ENCODE peak calls at places on chromosome 15, in six cellular contexts. One of them, this sample, is unnamed.

GRCh38 chr15:65077981-65078352 is 1.4 kb downstream of the KBTBD13 start:
- DNase-seq in fibroblast of the aortic adventitia: peak
- DNase-seq in upper lobe of right lung: peak
- DNase-seq in Caco-2: no peak
- DNase-seq in GM23338: peak
- DNase-seq in AG04450: no peak
- DNase-seq in this sample: no peak

GRCh38 chr15:70376929-70377691 is 279.4 kb upstream of the TLE3 start:
- DNase-seq in fibroblast of the aortic adventitia: peak
- DNase-seq in upper lobe of right lung: peak
- DNase-seq in Caco-2: no peak
- DNase-seq in GM23338: peak
- DNase-seq in AG04450: no peak
- DNase-seq in this sample: no peak

GRCh38 chr15:70566047-70566835 is 197.1 kb downstream of the UACA start:
- DNase-seq in fibroblast of the aortic adventitia: no peak
- DNase-seq in upper lobe of right lung: no peak
- DNase-seq in Caco-2: no peak
- DNase-seq in GM23338: peak
- DNase-seq in AG04450: no peak
- DNase-seq in this sample: no peak

GRCh38 chr15:84953726-84954125 is 27.9 kb upstream of the PDE8A start:
- DNase-seq in fibroblast of the aortic adventitia: no peak
- DNase-seq in upper lobe of right lung: no peak
- DNase-seq in Caco-2: no peak
- DNase-seq in GM23338: no peak
- DNase-seq in AG04450: no peak
- DNase-seq in this sample: no peak

GRCh38 chr15:76183906-76184639 is 124.3 kb downstream of the TMEM266 start:
- DNase-seq in fibroblast of the aortic adventitia: no peak
- DNase-seq in upper lobe of right lung: no peak
- DNase-seq in Caco-2: no peak
- DNase-seq in GM23338: no peak
- DNase-seq in AG04450: no peak
- DNase-seq in this sample: no peak

GRCh38 chr15:98889930-98890695 is 117.5 kb downstream of the PGPEP1L start:
- DNase-seq in fibroblast of the aortic adventitia: peak
- DNase-seq in upper lobe of right lung: no peak
- DNase-seq in Caco-2: no peak
- DNase-seq in GM23338: no peak
- DNase-seq in AG04450: peak
- DNase-seq in this sample: peak

GRCh38 chr15:101710806-101711205 is 13.5 kb downstream of the TARS3 start:
- DNase-seq in fibroblast of the aortic adventitia: peak
- DNase-seq in upper lobe of right lung: no peak
- DNase-seq in Caco-2: peak
- DNase-seq in GM23338: peak
- DNase-seq in AG04450: peak
- DNase-seq in this sample: peak

GRCh38 chr15:43067717-43068461 is 37.9 kb downstream of the UBR1 start:
- DNase-seq in fibroblast of the aortic adventitia: peak
- DNase-seq in upper lobe of right lung: no peak
- DNase-seq in Caco-2: no peak
- DNase-seq in GM23338: peak
- DNase-seq in AG04450: no peak
- DNase-seq in this sample: no peak

GRCh38 chr15:101258238-101259144 is 6.6 kb upstream of the CHSY1 start:
- DNase-seq in fibroblast of the aortic adventitia: peak
- DNase-seq in upper lobe of right lung: no peak
- DNase-seq in Caco-2: peak
- DNase-seq in GM23338: peak
- DNase-seq in AG04450: no peak
- DNase-seq in this sample: peak

GRCh38 chr15:79418693-79419279 is 13.3 kb upstream of the MINAR1 start:
- DNase-seq in fibroblast of the aortic adventitia: no peak
- DNase-seq in upper lobe of right lung: no peak
- DNase-seq in Caco-2: no peak
- DNase-seq in GM23338: peak
- DNase-seq in AG04450: no peak
- DNase-seq in this sample: no peak

GRCh38 chr15:70788114-70789049 is 25.0 kb upstream of the UACA start:
- DNase-seq in fibroblast of the aortic adventitia: peak
- DNase-seq in upper lobe of right lung: no peak
- DNase-seq in Caco-2: peak
- DNase-seq in GM23338: no peak
- DNase-seq in AG04450: no peak
- DNase-seq in this sample: peak

GRCh38 chr15:78334845-78335244 is 5.3 kb upstream of the CRABP1 start:
- DNase-seq in fibroblast of the aortic adventitia: no peak
- DNase-seq in upper lobe of right lung: no peak
- DNase-seq in Caco-2: no peak
- DNase-seq in GM23338: no peak
- DNase-seq in AG04450: no peak
- DNase-seq in this sample: no peak

GRCh38 chr15:33860749-33861148 is 107.5 kb upstream of the CHRM5 start:
- DNase-seq in fibroblast of the aortic adventitia: peak
- DNase-seq in upper lobe of right lung: no peak
- DNase-seq in Caco-2: no peak
- DNase-seq in GM23338: no peak
- DNase-seq in AG04450: no peak
- DNase-seq in this sample: peak

GRCh38 chr15:85974348-85974705 is 105.3 kb upstream of the AGBL1 start:
- DNase-seq in fibroblast of the aortic adventitia: no peak
- DNase-seq in upper lobe of right lung: no peak
- DNase-seq in Caco-2: no peak
- DNase-seq in GM23338: no peak
- DNase-seq in AG04450: no peak
- DNase-seq in this sample: no peak

GRCh38 chr15:68614621-68615035 is 35.8 kb downstream of the CORO2B start:
- DNase-seq in fibroblast of the aortic adventitia: no peak
- DNase-seq in upper lobe of right lung: no peak
- DNase-seq in Caco-2: no peak
- DNase-seq in GM23338: peak
- DNase-seq in AG04450: no peak
- DNase-seq in this sample: no peak

GRCh38 chr15:93359037-93359779 is 270.2 kb upstream of the RGMA start:
- DNase-seq in fibroblast of the aortic adventitia: no peak
- DNase-seq in upper lobe of right lung: no peak
- DNase-seq in Caco-2: peak
- DNase-seq in GM23338: no peak
- DNase-seq in AG04450: no peak
- DNase-seq in this sample: no peak

GRCh38 chr15:34795267-34796081 is at the start of gene ACTC1:
- DNase-seq in fibroblast of the aortic adventitia: peak
- DNase-seq in upper lobe of right lung: peak
- DNase-seq in Caco-2: peak
- DNase-seq in GM23338: peak
- DNase-seq in AG04450: no peak
- DNase-seq in this sample: no peak

GRCh38 chr15:68211656-68212320 is 6.7 kb upstream of the CALML4 start:
- DNase-seq in fibroblast of the aortic adventitia: no peak
- DNase-seq in upper lobe of right lung: no peak
- DNase-seq in Caco-2: no peak
- DNase-seq in GM23338: no peak
- DNase-seq in AG04450: no peak
- DNase-seq in this sample: no peak

GRCh38 chr15:68432665-68433064 is 702 bp upstream of the ITGA11 start:
- DNase-seq in fibroblast of the aortic adventitia: no peak
- DNase-seq in upper lobe of right lung: no peak
- DNase-seq in Caco-2: no peak
- DNase-seq in GM23338: no peak
- DNase-seq in AG04450: no peak
- DNase-seq in this sample: no peak

GRCh38 chr15:62415498-62415897 is 250.4 kb upstream of the C2CD4B start:
- DNase-seq in fibroblast of the aortic adventitia: no peak
- DNase-seq in upper lobe of right lung: no peak
- DNase-seq in Caco-2: no peak
- DNase-seq in GM23338: no peak
- DNase-seq in AG04450: no peak
- DNase-seq in this sample: no peak

GRCh38 chr15:72796210-72796514 is 12.6 kb upstream of the ADPGK start:
- DNase-seq in fibroblast of the aortic adventitia: no peak
- DNase-seq in upper lobe of right lung: no peak
- DNase-seq in Caco-2: peak
- DNase-seq in GM23338: no peak
- DNase-seq in AG04450: no peak
- DNase-seq in this sample: no peak

GRCh38 chr15:50248994-50249586 is 16.4 kb downstream of the HDC start:
- DNase-seq in fibroblast of the aortic adventitia: peak
- DNase-seq in upper lobe of right lung: no peak
- DNase-seq in Caco-2: no peak
- DNase-seq in GM23338: no peak
- DNase-seq in AG04450: no peak
- DNase-seq in this sample: no peak

GRCh38 chr15:70387086-70387485 is 289.4 kb upstream of the TLE3 start:
- DNase-seq in fibroblast of the aortic adventitia: no peak
- DNase-seq in upper lobe of right lung: no peak
- DNase-seq in Caco-2: no peak
- DNase-seq in GM23338: no peak
- DNase-seq in AG04450: no peak
- DNase-seq in this sample: no peak

GRCh38 chr15:51969728-51970127 is 1.9 kb downstream of the LEO1 start:
- DNase-seq in fibroblast of the aortic adventitia: no peak
- DNase-seq in upper lobe of right lung: no peak
- DNase-seq in Caco-2: no peak
- DNase-seq in GM23338: no peak
- DNase-seq in AG04450: no peak
- DNase-seq in this sample: no peak

GRCh38 chr15:50797926-50798325 is 32.4 kb upstream of the SPPL2A start:
- DNase-seq in fibroblast of the aortic adventitia: no peak
- DNase-seq in upper lobe of right lung: no peak
- DNase-seq in Caco-2: peak
- DNase-seq in GM23338: no peak
- DNase-seq in AG04450: no peak
- DNase-seq in this sample: no peak

GRCh38 chr15:91692596-91692995 is 160.9 kb upstream of the SLCO3A1 start:
- DNase-seq in fibroblast of the aortic adventitia: no peak
- DNase-seq in upper lobe of right lung: no peak
- DNase-seq in Caco-2: no peak
- DNase-seq in GM23338: no peak
- DNase-seq in AG04450: no peak
- DNase-seq in this sample: no peak

GRCh38 chr15:91689377-91689776 is 164.1 kb upstream of the SLCO3A1 start:
- DNase-seq in fibroblast of the aortic adventitia: no peak
- DNase-seq in upper lobe of right lung: no peak
- DNase-seq in Caco-2: no peak
- DNase-seq in GM23338: no peak
- DNase-seq in AG04450: no peak
- DNase-seq in this sample: no peak

GRCh38 chr15:91696981-91697380 is 156.5 kb upstream of the SLCO3A1 start:
- DNase-seq in fibroblast of the aortic adventitia: no peak
- DNase-seq in upper lobe of right lung: no peak
- DNase-seq in Caco-2: no peak
- DNase-seq in GM23338: no peak
- DNase-seq in AG04450: no peak
- DNase-seq in this sample: no peak

GRCh38 chr15:91694829-91695205 is 158.7 kb upstream of the SLCO3A1 start:
- DNase-seq in fibroblast of the aortic adventitia: peak
- DNase-seq in upper lobe of right lung: no peak
- DNase-seq in Caco-2: peak
- DNase-seq in GM23338: no peak
- DNase-seq in AG04450: peak
- DNase-seq in this sample: no peak

DNA sequence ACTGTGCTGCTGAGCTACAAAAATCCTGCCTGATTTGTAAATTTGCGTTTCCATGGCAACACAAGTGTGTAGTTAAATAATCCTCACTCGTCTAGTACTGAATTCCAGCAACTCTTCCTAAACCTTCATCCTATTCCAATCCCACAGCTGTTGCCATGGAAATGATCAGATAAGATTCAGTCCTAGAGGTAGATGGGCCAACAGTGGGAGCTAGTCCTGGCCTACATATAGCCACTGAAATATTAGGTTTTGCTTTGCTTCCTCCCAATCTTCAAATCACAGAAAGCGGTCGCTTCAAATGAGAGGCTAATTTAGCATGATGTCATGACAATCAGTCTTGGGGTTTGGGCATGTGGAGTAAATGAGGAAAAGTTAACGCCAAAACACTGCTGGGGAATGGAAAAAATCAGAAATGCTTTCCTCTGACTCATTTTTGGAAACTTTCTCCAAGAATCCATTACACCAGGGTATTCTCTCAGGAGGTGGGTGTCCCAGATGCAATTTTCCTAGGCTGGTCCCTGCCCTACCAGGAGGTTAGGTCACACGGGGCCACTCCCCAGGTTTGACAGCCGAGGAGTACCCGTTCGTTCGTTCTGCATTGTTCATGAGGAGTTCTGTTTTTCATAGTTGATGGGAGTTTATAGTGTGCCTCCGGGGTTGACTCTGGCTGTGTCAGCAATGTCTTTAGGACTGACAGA is 159.2 kb upstream of the SLCO3A1 start:
- DNase-seq in fibroblast of the aortic adventitia: peak
- DNase-seq in upper lobe of right lung: no peak
- DNase-seq in Caco-2: no peak
- DNase-seq in GM23338: peak
- DNase-seq in AG04450: no peak
- DNase-seq in this sample: no peak
- H3K4me3 ChIP-seq in fibroblast of the aortic adventitia: peak
- H3K4me3 ChIP-seq in upper lobe of right lung: peak
- H3K4me3 ChIP-seq in Caco-2: peak
- H3K4me3 ChIP-seq in GM23338: no peak
- H3K4me3 ChIP-seq in AG04450: peak
- H3K4me3 ChIP-seq in this sample: no peak

GRCh38 chr15:89421219-89421618 is 75.2 kb downstream of the RHCG start:
- DNase-seq in fibroblast of the aortic adventitia: no peak
- DNase-seq in upper lobe of right lung: no peak
- DNase-seq in Caco-2: no peak
- DNase-seq in GM23338: peak
- DNase-seq in AG04450: no peak
- DNase-seq in this sample: no peak
- TF ChIP-seq CTCF in fibroblast of the aortic adventitia: no peak
- TF ChIP-seq CTCF in upper lobe of right lung: no peak
- TF ChIP-seq CTCF in Caco-2: no peak
- TF ChIP-seq CTCF in GM23338: peak
- TF ChIP-seq CTCF in AG04450: no peak
- TF ChIP-seq CTCF in this sample: no peak

GRCh38 chr15:40937762-40938529 is 8.8 kb downstream of the DLL4 start:
- DNase-seq in fibroblast of the aortic adventitia: no peak
- DNase-seq in upper lobe of right lung: no peak
- DNase-seq in Caco-2: no peak
- DNase-seq in GM23338: peak
- DNase-seq in AG04450: no peak
- DNase-seq in this sample: no peak
- H3K4me3 ChIP-seq in fibroblast of the aortic adventitia: no peak
- H3K4me3 ChIP-seq in upper lobe of right lung: peak
- H3K4me3 ChIP-seq in Caco-2: no peak
- H3K4me3 ChIP-seq in GM23338: no peak
- H3K4me3 ChIP-seq in AG04450: no peak
- H3K4me3 ChIP-seq in this sample: no peak

DNA sequence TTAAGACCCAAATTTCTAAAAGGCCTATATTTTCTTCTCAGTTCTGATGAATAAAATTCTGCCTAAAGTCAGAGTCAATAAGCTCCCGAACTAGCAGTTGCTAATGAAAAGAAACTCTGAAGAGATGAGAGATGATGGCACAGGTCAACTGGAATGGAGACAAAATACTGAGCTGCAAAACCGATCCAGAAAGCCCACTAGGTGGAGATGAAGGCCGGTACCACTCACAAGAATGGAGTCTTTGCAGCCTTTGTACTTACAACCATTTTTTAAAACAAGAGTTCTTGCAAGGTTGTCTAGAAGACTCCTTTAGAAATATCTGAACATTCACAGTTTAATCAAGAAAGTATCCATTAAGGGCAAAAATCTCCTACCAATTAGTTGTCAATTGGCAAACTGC is 119.9 kb upstream of the TJP1 start:
- DNase-seq in fibroblast of the aortic adventitia: peak
- DNase-seq in upper lobe of right lung: no peak
- DNase-seq in Caco-2: peak
- DNase-seq in GM23338: peak
- DNase-seq in AG04450: no peak
- DNase-seq in this sample: no peak
- TF ChIP-seq CTCF in fibroblast of the aortic adventitia: peak
- TF ChIP-seq CTCF in upper lobe of right lung: peak
- TF ChIP-seq CTCF in Caco-2: peak
- TF ChIP-seq CTCF in GM23338: peak
- TF ChIP-seq CTCF in AG04450: peak
- TF ChIP-seq CTCF in this sample: peak

This sample was measured in HFF-Myc.